ENCODE peak calls at places on chromosomes 12 and 14, in eight cellular contexts. X is mucosa of gallbladder; L is CD8-positive, alpha-beta memory T cell; C is stimulated activated CD4-positive, alpha-beta T cell treated with anti-CD3 and anti-CD28 coated beads, Interleukin-15, amount 100 ng/mL, for 48 hours; N is activated T-cell treated with anti-CD3 and anti-CD28 coated beads for 24 hours; M is substantia nigra; Y is NCI-H1105; I is endothelial cell. G is an unnamed sample.

GRCh38 chr12:93664573-93665138 is 12.5 kb upstream of the CRADD start:
- DNase-seq in M (no peak), C (no peak), N (no peak), X (no peak), Y (no peak), I (no peak), L (no peak), G (no peak)

GRCh38 chr14:55240526-55241178 is 30.6 kb upstream of the FBXO34 start:
- DNase-seq in Y (no peak), N (no peak), M (no peak), I (peak), L (no peak), X (no peak), C (no peak), G (no peak)

GRCh38 chr14:103923863-103924262 is 4.4 kb upstream of the TDRD9 start:
- DNase-seq in C (no peak), I (peak), N (no peak), M (no peak), X (no peak), Y (no peak), L (no peak), G (no peak)

GRCh38 chr14:22991852-22992251 is 9.5 kb upstream of the AJUBA start:
- DNase-seq in M (no peak), Y (no peak), X (no peak), I (no peak), L (no peak), N (no peak), C (no peak), G (no peak)

GRCh38 chr12:47271800-47272230 is 192.1 kb upstream of the AMIGO2 start:
- DNase-seq in X (no peak), N (no peak), M (no peak), C (no peak), Y (no peak), I (no peak), L (no peak), G (no peak)

GRCh38 chr12:108338915-108339657 is at the start of gene CMKLR1:
- DNase-seq in N (no peak), L (no peak), X (peak), M (no peak), Y (no peak), C (no peak), I (no peak), G (no peak)

GRCh38 chr14:101898416-101898815 is 66.0 kb upstream of the DYNC1H1 start:
- DNase-seq in X (no peak), I (no peak), M (no peak), C (no peak), L (no peak), Y (no peak), N (no peak), G (no peak)

GRCh38 chr14:52801014-52801708 is 9.8 kb upstream of the GNPNAT1 start:
- DNase-seq in Y (no peak), C (no peak), X (no peak), I (no peak), N (no peak), L (no peak), M (no peak), G (no peak)

GRCh38 chr14:71238835-71239234 is 331.6 kb downstream of the PCNX1 start:
- DNase-seq in C (no peak), I (no peak), M (no peak), L (no peak), N (no peak), Y (no peak), X (no peak), G (no peak)